ENCODE peak calls at places on chromosomes 3 and 15, in six cellular contexts. One of them, this sample, is unnamed.

GRCh38 chr15:22884344-22884743 is 45.9 kb downstream of the NIPA2 start:
- DNase-seq in A549: no peak
- DNase-seq in upper lobe of left lung: no peak
- DNase-seq in ovary: no peak
- DNase-seq in Peyer's patch: no peak
- DNase-seq in esophagus muscularis mucosa: no peak
- DNase-seq in this sample: no peak

GRCh38 chr3:134610455-134611385 is 40.1 kb downstream of the KY start:
- DNase-seq in upper lobe of left lung: no peak
- DNase-seq in A549: no peak
- DNase-seq in ovary: no peak
- DNase-seq in esophagus muscularis mucosa: peak; percentile 90
- DNase-seq in Peyer's patch: no peak
- DNase-seq in this sample: no peak

GRCh38 chr15:42156266-42156922 is at the start of gene PLA2G4F:
- DNase-seq in Peyer's patch: no peak
- DNase-seq in ovary: no peak
- DNase-seq in upper lobe of left lung: peak; percentile 87
- DNase-seq in A549: no peak
- DNase-seq in esophagus muscularis mucosa: no peak
- DNase-seq in this sample: peak; percentile 82

GRCh38 chr3:2099779-2100191 is 1.1 kb downstream of the CNTN4 start:
- DNase-seq in Peyer's patch: no peak
- DNase-seq in esophagus muscularis mucosa: no peak
- DNase-seq in ovary: no peak
- DNase-seq in upper lobe of left lung: no peak
- DNase-seq in A549: no peak
- DNase-seq in this sample: no peak

GRCh38 chr3:23475446-23475845 is 272.3 kb downstream of the UBE2E2 start:
- DNase-seq in esophagus muscularis mucosa: no peak
- DNase-seq in upper lobe of left lung: no peak
- DNase-seq in A549: no peak
- DNase-seq in ovary: no peak
- DNase-seq in Peyer's patch: no peak
- DNase-seq in this sample: no peak

GRCh38 chr15:78387678-78388077 is 47.5 kb downstream of the CRABP1 start:
- DNase-seq in A549: no peak
- DNase-seq in ovary: no peak
- DNase-seq in esophagus muscularis mucosa: no peak
- DNase-seq in upper lobe of left lung: no peak
- DNase-seq in Peyer's patch: no peak
- DNase-seq in this sample: no peak

GRCh38 chr3:187733371-187733770 is 11.9 kb downstream of the BCL6 start:
- DNase-seq in Peyer's patch: no peak
- DNase-seq in A549: no peak
- DNase-seq in upper lobe of left lung: no peak
- DNase-seq in esophagus muscularis mucosa: no peak
- DNase-seq in ovary: no peak
- DNase-seq in this sample: no peak

GRCh38 chr3:131338948-131339640 is 42.5 kb upstream of the NUDT16 start:
- DNase-seq in Peyer's patch: no peak
- DNase-seq in ovary: no peak
- DNase-seq in A549: no peak
- DNase-seq in upper lobe of left lung: no peak
- DNase-seq in esophagus muscularis mucosa: no peak
- DNase-seq in this sample: no peak

GRCh38 chr3:107221856-107222255 is 155.4 kb upstream of the CCDC54 start:
- DNase-seq in Peyer's patch: no peak
- DNase-seq in ovary: no peak
- DNase-seq in upper lobe of left lung: no peak
- DNase-seq in esophagus muscularis mucosa: no peak
- DNase-seq in A549: no peak
- DNase-seq in this sample: no peak

GRCh38 chr3:184305577-184305976 is 6.5 kb downstream of the PSMD2 start:
- DNase-seq in Peyer's patch: no peak
- DNase-seq in esophagus muscularis mucosa: no peak
- DNase-seq in upper lobe of left lung: no peak
- DNase-seq in ovary: no peak
- DNase-seq in A549: peak; percentile 40
- DNase-seq in this sample: no peak

GRCh38 chr3:98323425-98323824 is 30.2 kb upstream of the OR5K4 start:
- DNase-seq in Peyer's patch: no peak
- DNase-seq in upper lobe of left lung: no peak
- DNase-seq in ovary: no peak
- DNase-seq in esophagus muscularis mucosa: no peak
- DNase-seq in A549: no peak
- DNase-seq in this sample: no peak

GRCh38 chr15:69652906-69653305 is 200.3 kb downstream of the RPLP1 start:
- DNase-seq in upper lobe of left lung: no peak
- DNase-seq in esophagus muscularis mucosa: no peak
- DNase-seq in ovary: no peak
- DNase-seq in A549: no peak
- DNase-seq in Peyer's patch: no peak
- DNase-seq in this sample: no peak

GRCh38 chr3:145915787-145916186 is 245.2 kb downstream of the PLOD2 start:
- DNase-seq in upper lobe of left lung: no peak
- DNase-seq in Peyer's patch: no peak
- DNase-seq in A549: no peak
- DNase-seq in esophagus muscularis mucosa: no peak
- DNase-seq in ovary: no peak
- DNase-seq in this sample: no peak

GRCh38 chr15:36468746-36469145 is 110.7 kb upstream of the CDIN1 start:
- DNase-seq in A549: no peak
- DNase-seq in esophagus muscularis mucosa: no peak
- DNase-seq in ovary: no peak
- DNase-seq in Peyer's patch: no peak
- DNase-seq in upper lobe of left lung: peak; percentile 31
- DNase-seq in this sample: no peak

GRCh38 chr15:75801859-75802593 is 41.2 kb upstream of the UBE2Q2 start:
- DNase-seq in Peyer's patch: peak; percentile 64
- DNase-seq in A549: peak; percentile 73
- DNase-seq in esophagus muscularis mucosa: no peak
- DNase-seq in ovary: peak; percentile 82
- DNase-seq in upper lobe of left lung: peak; percentile 86
- DNase-seq in this sample: peak; percentile 84

GRCh38 chr3:194218646-194219453 is 82.9 kb downstream of the HES1 start:
- DNase-seq in esophagus muscularis mucosa: no peak
- DNase-seq in ovary: no peak
- DNase-seq in Peyer's patch: no peak
- DNase-seq in A549: no peak
- DNase-seq in upper lobe of left lung: no peak
- DNase-seq in this sample: no peak

GRCh38 chr15:69801132-69801531 is 296.6 kb downstream of the TLE3 start:
- DNase-seq in esophagus muscularis mucosa: no peak
- DNase-seq in upper lobe of left lung: no peak
- DNase-seq in ovary: no peak
- DNase-seq in A549: no peak
- DNase-seq in Peyer's patch: no peak
- DNase-seq in this sample: no peak

GRCh38 chr3:13579089-13579488 is 30.2 kb downstream of the FBLN2 start:
- DNase-seq in upper lobe of left lung: no peak
- DNase-seq in ovary: no peak
- DNase-seq in Peyer's patch: no peak
- DNase-seq in esophagus muscularis mucosa: no peak
- DNase-seq in A549: no peak
- DNase-seq in this sample: no peak

GRCh38 chr15:25690673-25691543 is 172.2 kb downstream of the ATP10A start:
- DNase-seq in ovary: no peak
- DNase-seq in Peyer's patch: no peak
- DNase-seq in upper lobe of left lung: peak; percentile 55
- DNase-seq in A549: no peak
- DNase-seq in esophagus muscularis mucosa: no peak
- DNase-seq in this sample: no peak

GRCh38 chr3:140499114-140499757 is 178.6 kb upstream of the TRIM42 start:
- DNase-seq in upper lobe of left lung: no peak
- DNase-seq in ovary: no peak
- DNase-seq in A549: peak; percentile 13
- DNase-seq in Peyer's patch: no peak
- DNase-seq in esophagus muscularis mucosa: peak; percentile 50
- DNase-seq in this sample: no peak

GRCh38 chr3:19749448-19750017 is 184.5 kb downstream of the EFHB start:
- DNase-seq in upper lobe of left lung: no peak
- DNase-seq in Peyer's patch: no peak
- DNase-seq in esophagus muscularis mucosa: no peak
- DNase-seq in ovary: peak; percentile 7
- DNase-seq in A549: no peak
- DNase-seq in this sample: no peak

GRCh38 chr3:129845956-129846355 is 47.6 kb downstream of the TMCC1 start:
- DNase-seq in A549: no peak
- DNase-seq in ovary: no peak
- DNase-seq in Peyer's patch: no peak
- DNase-seq in upper lobe of left lung: no peak
- DNase-seq in esophagus muscularis mucosa: no peak
- DNase-seq in this sample: no peak

GRCh38 chr15:44623178-44623577 is 40.3 kb downstream of the SPG11 start:
- DNase-seq in esophagus muscularis mucosa: no peak
- DNase-seq in A549: no peak
- DNase-seq in Peyer's patch: no peak
- DNase-seq in upper lobe of left lung: no peak
- DNase-seq in ovary: no peak
- DNase-seq in this sample: no peak

GRCh38 chr3:149553781-149554451 is 79.4 kb downstream of the TM4SF4 start:
- DNase-seq in A549: no peak
- DNase-seq in esophagus muscularis mucosa: no peak
- DNase-seq in upper lobe of left lung: no peak
- DNase-seq in Peyer's patch: no peak
- DNase-seq in ovary: peak; percentile 76
- DNase-seq in this sample: no peak

GRCh38 chr15:84921121-84921520 is 36.7 kb downstream of the SLC28A1 start:
- DNase-seq in upper lobe of left lung: no peak
- DNase-seq in Peyer's patch: no peak
- DNase-seq in esophagus muscularis mucosa: no peak
- DNase-seq in ovary: no peak
- DNase-seq in A549: no peak
- DNase-seq in this sample: no peak

GRCh38 chr3:136189859-136190617 is 6.1 kb downstream of the MSL2 start:
- DNase-seq in A549: no peak
- DNase-seq in ovary: no peak
- DNase-seq in esophagus muscularis mucosa: no peak
- DNase-seq in Peyer's patch: no peak
- DNase-seq in upper lobe of left lung: no peak
- DNase-seq in this sample: no peak
- H3K4me1 ChIP-seq in A549: peaks cover 33% of the 10 kb centered on the region
- H3K4me1 ChIP-seq in ovary: peaks cover 25% of the 10 kb centered on the region
- H3K4me1 ChIP-seq in esophagus muscularis mucosa: peaks cover 86% of the 10 kb centered on the region
- H3K4me1 ChIP-seq in Peyer's patch: peaks cover 29% of the 10 kb centered on the region
- H3K4me1 ChIP-seq in upper lobe of left lung: peaks cover 80% of the 10 kb centered on the region
- H3K4me1 ChIP-seq in this sample: peaks cover 65% of the 10 kb centered on the region

DNA sequence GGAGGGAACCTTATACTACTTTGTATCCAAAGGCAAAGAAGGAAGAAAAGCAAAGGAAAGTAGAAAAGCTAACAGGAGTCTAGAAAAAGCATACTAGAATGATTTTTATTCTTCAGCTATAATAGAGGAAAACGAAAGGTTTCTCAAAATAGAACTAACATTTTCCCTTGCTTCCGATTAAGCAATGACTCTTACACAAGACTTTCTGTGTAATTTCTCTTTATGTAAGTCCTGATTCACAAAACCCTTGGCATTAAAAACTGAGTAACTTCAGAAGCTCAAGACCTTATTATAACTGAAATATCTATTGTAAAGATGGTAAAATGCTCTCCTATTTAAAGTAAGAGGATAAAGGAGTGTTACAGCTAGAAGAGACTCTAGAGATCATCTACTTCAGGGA is 97.4 kb downstream of the DTWD1 start:
- DNase-seq in Peyer's patch: no peak
- DNase-seq in esophagus muscularis mucosa: no peak
- DNase-seq in ovary: no peak
- DNase-seq in A549: no peak
- DNase-seq in upper lobe of left lung: no peak
- DNase-seq in this sample: no peak
- H3K27ac ChIP-seq in Peyer's patch: no peak overlapping the region
- H3K27ac ChIP-seq in esophagus muscularis mucosa: peak overlapping the region; percentile 32
- H3K27ac ChIP-seq in ovary: peak overlapping the region; percentile 70
- H3K27ac ChIP-seq in A549: no peak overlapping the region
- H3K27ac ChIP-seq in upper lobe of left lung: no peak overlapping the region
- H3K27ac ChIP-seq in this sample: peak overlapping the region; percentile 60

GRCh38 chr15:63049747-63050439 is 7.3 kb downstream of the TPM1 start:
- DNase-seq in ovary: no peak
- DNase-seq in Peyer's patch: no peak
- DNase-seq in esophagus muscularis mucosa: no peak
- DNase-seq in upper lobe of left lung: no peak
- DNase-seq in A549: peak; percentile 53
- DNase-seq in this sample: no peak

GRCh38 chr15:63048986-63049665 is 6.6 kb downstream of the TPM1 start:
- DNase-seq in ovary: peak; percentile 50
- DNase-seq in Peyer's patch: peak; percentile 42
- DNase-seq in upper lobe of left lung: peak; percentile 49
- DNase-seq in A549: peak; percentile 85
- DNase-seq in esophagus muscularis mucosa: no peak
- DNase-seq in this sample: peak; percentile 46

GRCh38 chr15:63047792-63048114 is 5.2 kb downstream of the TPM1 start:
- DNase-seq in A549: no peak
- DNase-seq in ovary: no peak
- DNase-seq in esophagus muscularis mucosa: no peak
- DNase-seq in Peyer's patch: no peak
- DNase-seq in upper lobe of left lung: no peak
- DNase-seq in this sample: no peak

GRCh38 chr15:63046927-63047760 is 4.6 kb downstream of the TPM1 start:
- DNase-seq in esophagus muscularis mucosa: no peak
- DNase-seq in Peyer's patch: no peak
- DNase-seq in ovary: no peak
- DNase-seq in A549: peak; percentile 49
- DNase-seq in upper lobe of left lung: no peak
- DNase-seq in this sample: no peak

GRCh38 chr15:63048115-63048985 is 5.8 kb downstream of the TPM1 start:
- DNase-seq in Peyer's patch: peak; percentile 85
- DNase-seq in esophagus muscularis mucosa: peak; percentile 96
- DNase-seq in upper lobe of left lung: peak; percentile 94
- DNase-seq in ovary: peak; percentile 95
- DNase-seq in A549: peak; percentile 98
- DNase-seq in this sample: peak; percentile 93
- TF ChIP-seq POLR2A in Peyer's patch: peak; percentile 89
- TF ChIP-seq POLR2A in esophagus muscularis mucosa: peak; percentile 20
- TF ChIP-seq POLR2A in upper lobe of left lung: no peak
- TF ChIP-seq POLR2A in ovary: peak; percentile 37
- TF ChIP-seq POLR2A in A549: peak; percentile 63
- TF ChIP-seq POLR2A in this sample: no peak

DNA sequence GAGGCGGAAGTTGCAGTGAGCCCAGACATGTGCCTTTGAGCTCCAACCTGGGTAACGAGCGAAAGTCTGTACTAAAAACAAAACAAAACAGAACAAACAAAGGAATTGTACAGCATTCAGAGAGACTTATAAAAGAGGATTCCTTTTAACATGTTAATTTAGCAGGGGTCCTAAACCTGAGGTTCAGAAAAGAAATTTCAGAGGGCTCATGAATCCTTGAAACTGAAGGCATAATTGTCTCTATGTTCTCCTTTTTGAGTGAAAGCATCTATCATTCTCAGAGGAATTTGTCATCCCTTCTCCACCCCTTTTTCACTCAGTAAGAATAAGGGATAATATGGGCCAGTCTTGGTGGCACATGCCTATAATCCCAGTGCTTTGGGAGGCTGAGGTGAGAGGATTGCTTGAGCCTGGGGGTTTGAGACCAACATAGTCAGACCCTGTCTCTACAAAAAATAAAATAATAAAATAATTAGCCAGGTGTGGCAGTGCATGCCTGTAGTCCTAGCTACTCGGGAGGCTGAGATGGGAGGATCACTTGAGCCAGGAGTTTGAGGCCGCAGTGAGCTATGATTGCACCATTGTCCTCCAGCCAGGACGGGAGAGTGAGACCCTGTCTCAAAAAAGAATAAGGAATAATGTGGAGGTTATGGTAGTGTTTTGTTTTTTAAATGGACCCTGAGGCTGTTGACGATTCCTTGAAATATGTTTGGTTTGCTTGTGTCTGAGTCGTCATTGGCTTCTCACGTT is 309.1 kb upstream of the C2CD4B start:
- DNase-seq in A549: no peak
- DNase-seq in ovary: no peak
- DNase-seq in upper lobe of left lung: no peak
- DNase-seq in Peyer's patch: no peak
- DNase-seq in esophagus muscularis mucosa: no peak
- DNase-seq in this sample: no peak
- H3K4me1 ChIP-seq in A549: no peaks in the 10 kb centered on the region
- H3K4me1 ChIP-seq in ovary: peaks cover 8% of the 10 kb centered on the region
- H3K4me1 ChIP-seq in upper lobe of left lung: peaks cover 17% of the 10 kb centered on the region
- H3K4me1 ChIP-seq in Peyer's patch: no peaks in the 10 kb centered on the region
- H3K4me1 ChIP-seq in esophagus muscularis mucosa: peaks cover 56% of the 10 kb centered on the region
- H3K4me1 ChIP-seq in this sample: peaks cover 48% of the 10 kb centered on the region